ENCODE peak calls at places on chromosomes 7 and 10, in five cellular contexts. E is aorta, J is EL, H is T-helper 22 cell, R is NCI-H2029 treated with DMSO at 0.1 percent for 48 hours. K is an unnamed sample.

GRCh38 chr7:111640416-111640815 is 78.1 kb upstream of the IMMP2L start:
- DNase-seq in E (no peak), J (no peak), H (no peak), R (no peak), K (no peak)

GRCh38 chr7:128121731-128122576 is 90.7 kb upstream of the LRRC4 start:
- DNase-seq in E (no peak), J (no peak), H (no peak), R (no peak), K (peak; percentile 62)

GRCh38 chr10:6035926-6036575 is 26.1 kb downstream of the IL2RA start:
- DNase-seq in E (no peak), J (no peak), H (no peak), R (no peak), K (no peak)

GRCh38 chr10:95841711-95842498 is 65.9 kb upstream of the CC2D2B start:
- DNase-seq in E (no peak), J (peak; percentile 64), H (no peak), R (no peak), K (no peak)

GRCh38 chr7:26368542-26368941 is 76.9 kb downstream of the SNX10 start:
- DNase-seq in E (no peak), J (no peak), H (no peak), R (no peak), K (no peak)

GRCh38 chr10:50550291-50550839 is 73.4 kb downstream of the SGMS1 start:
- DNase-seq in E (no peak), J (no peak), H (no peak), R (no peak), K (peak; percentile 46)

GRCh38 chr7:83271212-83272099 is 108.8 kb upstream of the PCLO start:
- DNase-seq in E (no peak), J (peak; percentile 5), H (no peak), R (peak; percentile 19), K (no peak)

GRCh38 chr10:71326464-71326881 is 7.4 kb downstream of the SLC29A3 start:
- DNase-seq in E (no peak), J (no peak), H (no peak), R (peak; percentile 74), K (peak; percentile 33)

GRCh38 chr7:21253740-21254687 is 173.9 kb upstream of the SP4 start:
- DNase-seq in E (no peak), J (peak; percentile 53), H (no peak), R (peak; percentile 61), K (no peak)

GRCh38 chr7:108026647-108027046 is 23.7 kb upstream of the LAMB1 start:
- DNase-seq in E (no peak), J (no peak), H (no peak), R (no peak), K (no peak)

GRCh38 chr10:133379152-133379800 is at the start of gene PAOX:
- DNase-seq in E (peak; percentile 87), J (peak; percentile 66), H (peak; percentile 52), R (no peak), K (peak; percentile 83)

GRCh38 chr10:52390388-52390787 is 76.3 kb downstream of the DKK1 start:
- DNase-seq in E (no peak), J (no peak), H (no peak), R (no peak), K (no peak)

GRCh38 chr10:48800283-48800675 is 115.6 kb downstream of the WDFY4 start:
- DNase-seq in E (no peak), J (peak; percentile 8), H (no peak), R (no peak), K (no peak)

GRCh38 chr10:77774940-77775391 is 137.4 kb upstream of the KCNMA1 start:
- DNase-seq in E (no peak), J (no peak), H (no peak), R (no peak), K (no peak)

GRCh38 chr10:4512557-4513286 is 313.3 kb upstream of the AKR1E2 start:
- DNase-seq in E (peak; percentile 48), J (peak; percentile 62), H (no peak), R (no peak), K (peak; percentile 68)